ENCODE peak calls at places on chromosome 10, in eight cellular contexts. O is activated T-cell treated with anti-CD3 and anti-CD28 coated beads, Interleukin-2, amount 50 U/mL, for 72 hours; D is stimulated activated CD4-positive, alpha-beta T cell treated with anti-CD3 and anti-CD28 coated beads, Interleukin-15, amount 100 ng/mL, for 24 hours; Z is CD8-positive, alpha-beta memory T cell; P is activated CD4-positive, alpha-beta T cell treated with anti-CD3 and anti-CD28 coated beads, Interleukin-2, amount 50 U/mL, for 48 hours; N is HCEC 1CT; M is HEK293T; T is activated CD4-positive, CD25-positive, alpha-beta regulatory T cell. V is an unnamed sample.
A peak's percentile ranks its signal among the peaks of the same experiment; 100 is the strongest.

GRCh38 chr10:91689731-91690168 is 56.9 kb upstream of the PPP1R3C start:
- DNase-seq in N (peak; percentile 59), M (no peak), P (no peak), O (no peak), D (no peak), T (no peak), Z (no peak), V (no peak)

GRCh38 chr10:70222340-70222794 is 10.9 kb downstream of the PPA1 start:
- DNase-seq in Z (no peak), O (no peak), N (no peak), M (no peak), D (no peak), T (no peak), P (no peak), V (no peak)

GRCh38 chr10:101933976-101934375 is 90.4 kb upstream of the KCNIP2 start:
- DNase-seq in T (no peak), P (no peak), M (no peak), Z (no peak), D (no peak), O (no peak), N (no peak), V (no peak)

GRCh38 chr10:33661580-33662269 is 327.3 kb upstream of the NRP1 start:
- DNase-seq in T (no peak), Z (no peak), M (no peak), O (no peak), P (no peak), N (no peak), D (no peak), V (no peak)

GRCh38 chr10:122173766-122174435 is 97.2 kb upstream of the BTBD16 start:
- DNase-seq in T (no peak), D (no peak), O (no peak), P (no peak), Z (no peak), M (no peak), N (no peak), V (no peak)

GRCh38 chr10:129870042-129870757 is 93.9 kb downstream of the EBF3 start:
- DNase-seq in M (no peak), T (no peak), D (no peak), Z (no peak), O (no peak), P (no peak), N (no peak), V (no peak)

GRCh38 chr10:83542774-83543291 is 596.5 kb upstream of the GHITM start:
- DNase-seq in O (no peak), Z (no peak), M (no peak), D (no peak), N (no peak), P (no peak), T (no peak), V (no peak)

GRCh38 chr10:63542835-63543575 is 21.8 kb downstream of the REEP3 start:
- DNase-seq in Z (no peak), O (no peak), P (no peak), T (no peak), D (no peak), M (no peak), N (peak; percentile 15), V (no peak)

GRCh38 chr10:123622381-123622780 is 43.8 kb upstream of the GPR26 start:
- DNase-seq in P (no peak), Z (no peak), N (no peak), T (no peak), D (no peak), O (no peak), M (no peak), V (no peak)

GRCh38 chr10:127522298-127522697 is 26.8 kb upstream of the NPS start:
- DNase-seq in P (no peak), M (no peak), O (no peak), Z (no peak), D (no peak), N (no peak), T (no peak), V (no peak)

GRCh38 chr10:116769368-116769767 is 27.0 kb upstream of the HSPA12A start:
- DNase-seq in Z (no peak), O (no peak), T (no peak), M (no peak), P (no peak), D (no peak), N (no peak), V (no peak)

GRCh38 chr10:75379817-75380216 is 21.7 kb downstream of the ZNF503 start:
- DNase-seq in N (no peak), D (no peak), P (no peak), Z (no peak), M (no peak), O (no peak), T (no peak), V (no peak)

GRCh38 chr10:119860866-119861601 is 11.6 kb downstream of the MCMBP start:
- DNase-seq in T (no peak), P (no peak), Z (no peak), D (no peak), O (no peak), M (no peak), N (no peak), V (no peak)

GRCh38 chr10:116427671-116428070 is at the start of gene PNLIPRP3:
- DNase-seq in N (no peak), D (no peak), O (no peak), P (no peak), M (no peak), Z (no peak), T (no peak), V (no peak)

GRCh38 chr10:21293518-21294356 is 231.7 kb downstream of the SKIDA1 start:
- DNase-seq in D (no peak), O (no peak), N (no peak), Z (no peak), P (no peak), T (no peak), M (no peak), V (no peak)

GRCh38 chr10:124741922-124742417 is 2.2 kb downstream of the FAM53B start:
- DNase-seq in N (no peak), Z (no peak), M (no peak), O (no peak), T (no peak), P (no peak), D (peak; percentile 48), V (no peak)

GRCh38 chr10:13765641-13766341 is 179.0 kb downstream of the PRPF18 start:
- DNase-seq in M (no peak), O (no peak), P (no peak), D (no peak), N (no peak), T (no peak), Z (no peak), V (no peak)

GRCh38 chr10:50536617-50537252 is 87.0 kb downstream of the SGMS1 start:
- DNase-seq in M (no peak), P (no peak), O (no peak), T (no peak), N (peak; percentile 47), Z (no peak), D (peak; percentile 34), V (no peak)

GRCh38 chr10:23095966-23096813 is 811 bp downstream of the MSRB2 start:
- DNase-seq in D (peak; percentile 40), T (peak; percentile 1), M (peak; percentile 32), O (peak; percentile 50), P (peak; percentile 25), Z (no peak), N (peak; percentile 53), V (no peak)

GRCh38 chr10:35463105-35463867 is 127.0 kb downstream of the CCNY start:
- DNase-seq in O (no peak), D (no peak), N (no peak), M (no peak), P (no peak), T (no peak), Z (no peak), V (no peak)

GRCh38 chr10:97889461-97890265 is 40.0 kb downstream of the GOLGA7B start:
- DNase-seq in N (no peak), D (peak; percentile 23), P (peak; percentile 26), M (no peak), O (peak; percentile 7), T (no peak), Z (no peak), V (no peak)

GRCh38 chr10:72875250-72876055 is 18.1 kb upstream of the OIT3 start:
- DNase-seq in P (no peak), Z (no peak), N (peak; percentile 37), O (no peak), T (no peak), M (peak; percentile 16), D (no peak), V (no peak)

GRCh38 chr10:59361659-59362183 is 628 bp downstream of the FAM13C start:
- DNase-seq in T (no peak), D (no peak), N (no peak), M (no peak), Z (no peak), P (no peak), O (no peak), V (no peak)

GRCh38 chr10:61750943-61751471 is 88.3 kb downstream of the CABCOCO1 start:
- DNase-seq in Z (peak; percentile 37), T (peak; percentile 48), N (peak; percentile 85), O (peak; percentile 73), D (peak; percentile 82), P (peak; percentile 75), M (peak; percentile 81), V (peak; percentile 48)

GRCh38 chr10:97445722-97446639 is at the start of the genes EXOSC1 and ZDHHC16:
- DNase-seq in D (peak; percentile 97), N (peak; percentile 97), O (peak; percentile 92), P (peak; percentile 91), Z (peak; percentile 88), M (peak; percentile 98), T (peak; percentile 83), V (peak; percentile 87)

GRCh38 chr10:131587976-131588680 is 276.6 kb upstream of the TCERG1L start:
- DNase-seq in T (no peak), D (no peak), Z (no peak), P (no peak), N (no peak), O (no peak), M (no peak), V (no peak)

GRCh38 chr10:25398680-25399079 is 223.9 kb downstream of the GPR158 start:
- DNase-seq in O (no peak), Z (no peak), P (no peak), D (no peak), M (no peak), T (no peak), N (no peak), V (no peak)

GRCh38 chr10:73814896-73815718 is 3.7 kb upstream of the NDST2 start:
- DNase-seq in P (no peak), M (peak; percentile 54), N (no peak), O (no peak), Z (no peak), T (no peak), D (no peak), V (no peak)

GRCh38 chr10:109022417-109023049 is 900.8 kb downstream of the XPNPEP1 start:
- DNase-seq in N (no peak), P (no peak), D (no peak), O (no peak), M (no peak), T (no peak), Z (no peak), V (no peak)

GRCh38 chr10:61974611-61975010 is 73.1 kb downstream of the ARID5B start:
- DNase-seq in O (no peak), T (no peak), D (peak; percentile 37), N (peak; percentile 67), Z (no peak), P (no peak), M (peak; percentile 44), V (no peak)

GRCh38 chr10:3045471-3046209 is 21.7 kb upstream of the PFKP start:
- DNase-seq in O (no peak), T (no peak), D (no peak), M (no peak), N (peak; percentile 87), Z (no peak), P (no peak), V (no peak)

GRCh38 chr10:95850791-95851190 is 57.0 kb upstream of the CC2D2B start:
- DNase-seq in Z (no peak), M (no peak), N (no peak), P (no peak), O (no peak), D (no peak), T (no peak), V (no peak)

GRCh38 chr10:49367600-49367999 is 28.3 kb downstream of the DRGX start:
- DNase-seq in O (no peak), M (no peak), T (no peak), Z (no peak), N (no peak), D (no peak), P (no peak), V (no peak)

GRCh38 chr10:83886871-83887270 is 252.4 kb upstream of the GHITM start:
- DNase-seq in O (no peak), T (no peak), M (no peak), N (no peak), Z (no peak), P (no peak), D (no peak), V (no peak)

V was measured in effector CD4-positive, alpha-beta T cell.